ENCODE peak calls at places on chromosome 7, in nine cellular contexts. V is activated naive CD4-positive, alpha-beta T cell treated with anti-CD3 and anti-CD28 coated beads for 36 hours; K is HTR-8/SVneo; P is smooth muscle cell of the brain vasculature; L is mucosa of descending colon; W is NCI-H774; U is nephron progenitor cell; S is iPS-NIHi11; B is WTC11. Y is an unnamed sample.

GRCh38 chr7:69864822-69865221 is 266.5 kb downstream of the AUTS2 start:
- DNase-seq in W (no peak), L (no peak), S (no peak), K (no peak), P (no peak), V (no peak), U (no peak), B (no peak), Y (no peak)

GRCh38 chr7:80640841-80641240 is 2.4 kb downstream of the CD36 start:
- DNase-seq in V (no peak), P (no peak), L (no peak), B (no peak), U (no peak), S (no peak), W (no peak), K (no peak), Y (no peak)

GRCh38 chr7:44961844-44962482 is 16.9 kb downstream of the MYO1G start:
- DNase-seq in K (no peak), B (no peak), U (no peak), S (no peak), P (no peak), W (no peak), L (no peak), V (peak; percentile 30), Y (no peak)

GRCh38 chr7:74277636-74278035 is 11.6 kb upstream of the CLIP2 start:
- DNase-seq in P (no peak), B (no peak), W (no peak), U (no peak), S (no peak), K (no peak), L (no peak), V (no peak), Y (no peak)

GRCh38 chr7:30148951-30149459 is 14.2 kb downstream of the MTURN start:
- DNase-seq in B (no peak), P (no peak), K (no peak), V (peak; percentile 69), S (no peak), W (no peak), L (no peak), U (no peak), Y (no peak)

GRCh38 chr7:98911936-98912335 is 33.6 kb downstream of the TRRAP start:
- DNase-seq in U (no peak), V (no peak), K (no peak), S (no peak), L (no peak), W (no peak), P (no peak), B (no peak), Y (no peak)

GRCh38 chr7:33472348-33473025 is 343.1 kb downstream of the BBS9 start:
- DNase-seq in K (no peak), P (no peak), S (no peak), L (no peak), B (no peak), U (no peak), V (no peak), W (no peak), Y (no peak)

GRCh38 chr7:155824195-155824915 is 12.1 kb upstream of the SHH start:
- DNase-seq in K (no peak), V (no peak), U (no peak), P (no peak), B (no peak), W (no peak), S (no peak), L (peak; percentile 83), Y (no peak)

GRCh38 chr7:4234886-4235285 is 447.2 kb upstream of the FOXK1 start:
- DNase-seq in L (no peak), V (no peak), W (no peak), P (no peak), B (no peak), K (no peak), U (no peak), S (no peak), Y (no peak)

GRCh38 chr7:894164-894867 is 18.0 kb downstream of the GET4 start:
- DNase-seq in U (no peak), L (peak; percentile 29), W (no peak), V (no peak), P (no peak), B (no peak), S (no peak), K (no peak), Y (no peak)

GRCh38 chr7:919114-919442 is 35.4 kb downstream of the ADAP1 start:
- DNase-seq in P (no peak), S (no peak), W (no peak), B (peak; percentile 7), K (no peak), V (no peak), L (peak; percentile 36), U (peak; percentile 1), Y (no peak)

GRCh38 chr7:150570712-150571465 is 3.7 kb downstream of the GIMAP4 start:
- DNase-seq in S (no peak), V (no peak), P (no peak), L (no peak), K (no peak), B (no peak), W (no peak), U (no peak), Y (no peak)

GRCh38 chr7:139557857-139558581 is 34.5 kb downstream of the CLEC2L start:
- DNase-seq in P (no peak), W (no peak), U (no peak), V (no peak), K (no peak), B (peak; percentile 49), S (peak; percentile 57), L (no peak), Y (no peak)

Y was measured in brain pericyte.